ENCODE peak calls at places on chromosome 12, in ten cellular contexts. E is B cell, D is tibial artery, S is H9, Y is ascending aorta, N is lower leg skin, V is WERI-Rb-1, Q is PC-3, P is neural crest cell, R is GM13977. H is an unnamed sample.

GRCh38 chr12:68352067-68352466 is 19.9 kb upstream of the MDM1 start:
- DNase-seq in N (no peak), D (no peak), E (no peak), P (no peak), V (no peak), R (no peak), Q (peak; percentile 44), Y (no peak), S (no peak), H (no peak)

GRCh38 chr12:113351089-113351488 is 7.3 kb upstream of the PLBD2 start:
- DNase-seq in E (no peak), S (no peak), Y (no peak), D (no peak), Q (no peak), P (no peak), N (no peak), R (no peak), V (no peak), H (no peak)

GRCh38 chr12:122138181-122138580 is 35.8 kb downstream of the IL31 start:
- DNase-seq in V (no peak), D (no peak), R (no peak), Q (no peak), P (no peak), E (no peak), N (no peak), Y (no peak), S (no peak), H (no peak)

GRCh38 chr12:42162940-42163339 is 18.3 kb upstream of the GXYLT1 start:
- DNase-seq in N (no peak), Q (no peak), S (no peak), Y (no peak), R (no peak), P (no peak), D (no peak), V (no peak), E (no peak), H (peak; percentile 58)

GRCh38 chr12:124640096-124640495 is 72.7 kb upstream of the NCOR2 start:
- DNase-seq in N (no peak), P (no peak), Q (peak; percentile 78), D (no peak), R (no peak), V (no peak), S (no peak), E (no peak), Y (no peak), H (peak; percentile 76)

GRCh38 chr12:124660846-124661245 is 93.4 kb upstream of the NCOR2 start:
- DNase-seq in D (no peak), R (no peak), Q (no peak), S (no peak), E (no peak), P (no peak), Y (no peak), V (peak; percentile 89), N (no peak), H (no peak)

GRCh38 chr12:57740656-57741412 is 2.3 kb upstream of the AGAP2 start:
- DNase-seq in R (peak; percentile 81), E (peak; percentile 80), P (no peak), V (no peak), D (no peak), Q (no peak), Y (peak; percentile 40), N (peak; percentile 84), S (peak; percentile 37), H (no peak)

GRCh38 chr12:59500915-59501314 is 94.9 kb upstream of the SLC16A7 start:
- DNase-seq in Q (peak; percentile 62), S (no peak), N (no peak), E (no peak), D (no peak), P (no peak), Y (no peak), V (no peak), R (no peak), H (no peak)

GRCh38 chr12:20549115-20549719 is 145.9 kb upstream of the SLCO1C1 start:
- DNase-seq in R (no peak), Y (no peak), D (peak; percentile 41), E (no peak), N (no peak), S (no peak), P (peak; percentile 16), V (peak; percentile 41), Q (peak; percentile 48), H (peak; percentile 86)

GRCh38 chr12:28568709-28569108 is 378.5 kb downstream of the CCDC91 start:
- DNase-seq in D (no peak), N (no peak), S (no peak), E (no peak), Q (no peak), R (no peak), P (no peak), Y (no peak), V (peak; percentile 64), H (no peak)

GRCh38 chr12:97006585-97006984 is 99.5 kb downstream of the NEDD1 start:
- DNase-seq in Q (peak; percentile 29), E (no peak), N (no peak), Y (no peak), P (no peak), V (no peak), D (no peak), R (no peak), S (no peak), H (no peak)

GRCh38 chr12:41402804-41403203 is 214.7 kb downstream of the PDZRN4 start:
- DNase-seq in R (no peak), V (no peak), P (no peak), Y (no peak), E (no peak), N (no peak), D (no peak), S (no peak), Q (peak; percentile 19), H (no peak)

GRCh38 chr12:66598081-66598480 is 80.8 kb downstream of the GRIP1 start:
- DNase-seq in Q (no peak), N (no peak), V (no peak), R (no peak), D (no peak), P (no peak), S (no peak), Y (no peak), E (no peak), H (no peak)

GRCh38 chr12:16573652-16574077 is 32.3 kb downstream of the LMO3 start:
- DNase-seq in S (peak; percentile 64), Q (no peak), R (no peak), E (no peak), P (peak; percentile 20), N (no peak), D (peak; percentile 73), Y (no peak), V (peak; percentile 89), H (peak; percentile 56)

GRCh38 chr12:72679147-72679757 is 407.1 kb downstream of the TRHDE start:
- DNase-seq in E (no peak), D (no peak), Q (no peak), N (no peak), R (no peak), S (no peak), V (no peak), P (no peak), Y (no peak), H (no peak)

DNA sequence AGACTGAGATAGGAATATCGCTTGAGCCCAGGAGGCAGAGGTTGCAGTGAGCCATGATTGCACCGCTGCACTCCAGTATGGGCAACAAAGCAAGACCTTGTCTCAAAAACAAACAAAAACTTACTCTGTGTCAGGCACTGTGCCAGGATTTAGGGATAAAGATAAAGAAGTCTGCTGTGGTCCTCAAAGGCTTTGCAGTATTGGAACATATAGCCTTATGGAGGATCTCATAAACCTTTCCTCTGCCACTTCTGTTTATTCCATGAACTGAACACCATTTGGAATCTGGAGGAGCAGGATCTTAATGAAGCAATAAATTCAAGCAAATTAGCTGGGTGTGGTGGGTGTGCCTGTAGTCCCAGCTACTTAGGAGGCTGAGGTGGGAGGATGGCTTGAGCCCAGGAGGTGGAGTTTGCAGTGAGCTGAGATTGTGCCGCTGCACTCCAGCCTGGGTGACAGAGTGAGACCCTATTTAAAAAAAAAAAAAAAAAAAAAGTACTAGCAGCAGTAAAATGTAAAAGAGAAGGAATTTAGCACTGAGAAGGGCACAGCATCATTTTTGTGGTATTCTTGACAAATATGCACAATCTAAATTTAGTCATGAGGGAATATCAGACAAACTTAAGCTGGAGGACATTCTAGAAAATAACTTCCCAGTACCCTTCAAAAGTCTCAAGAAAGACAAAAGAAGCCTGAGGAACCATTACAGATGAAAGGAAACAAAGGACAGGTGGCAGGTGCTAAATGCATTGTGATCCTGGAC is 27.1 kb downstream of the BMAL2 start:
- DNase-seq in V (no peak), P (no peak), N (no peak), E (no peak), S (no peak), R (no peak), Q (peak; percentile 35), D (no peak), Y (no peak), H (no peak)
- TF ChIP-seq CTCF in V (no peak), P (no peak), N (no peak), E (no peak), S (no peak), R (no peak), Q (no peak), D (no peak), Y (no peak), H (no peak)

GRCh38 chr12:116266220-116266619 is 11.3 kb downstream of the MED13L start:
- DNase-seq in Y (no peak), P (no peak), V (no peak), E (no peak), S (no peak), N (no peak), D (no peak), R (no peak), Q (no peak), H (peak; percentile 25)
- TF ChIP-seq CTCF in Y (no peak), P (no peak), V (peak; percentile 15), E (no peak), S (peak; percentile 49), N (no peak), D (no peak), R (no peak), Q (no peak), H (peak; percentile 16)

DNA sequence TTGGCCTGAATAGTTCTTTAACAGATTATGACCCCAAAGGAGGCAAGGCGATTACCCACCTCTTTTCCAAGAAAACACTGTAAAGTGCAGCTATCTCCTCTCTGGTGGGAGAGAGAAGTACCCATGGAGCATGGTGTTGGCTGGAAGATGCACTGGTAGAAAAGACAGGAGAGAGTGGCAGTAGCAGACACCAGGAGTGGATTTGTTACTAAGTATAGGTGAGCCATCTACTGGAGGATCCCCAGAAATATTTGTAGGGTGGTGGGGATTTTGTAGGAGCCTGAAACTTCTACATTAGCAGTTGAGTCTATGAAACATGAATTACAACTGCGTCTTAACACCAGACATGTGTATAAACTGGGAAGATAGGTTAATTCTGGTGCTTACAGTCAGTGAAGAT is 148.0 kb downstream of the SLC38A4 start:
- DNase-seq in V (no peak), N (no peak), E (no peak), S (no peak), P (no peak), D (no peak), Q (peak; percentile 68), Y (no peak), R (no peak), H (peak; percentile 73)
- TF ChIP-seq CTCF in V (no peak), N (no peak), E (no peak), S (peak; percentile 60), P (peak; percentile 45), D (no peak), Q (peak; percentile 66), Y (no peak), R (no peak), H (peak; percentile 8)

DNA sequence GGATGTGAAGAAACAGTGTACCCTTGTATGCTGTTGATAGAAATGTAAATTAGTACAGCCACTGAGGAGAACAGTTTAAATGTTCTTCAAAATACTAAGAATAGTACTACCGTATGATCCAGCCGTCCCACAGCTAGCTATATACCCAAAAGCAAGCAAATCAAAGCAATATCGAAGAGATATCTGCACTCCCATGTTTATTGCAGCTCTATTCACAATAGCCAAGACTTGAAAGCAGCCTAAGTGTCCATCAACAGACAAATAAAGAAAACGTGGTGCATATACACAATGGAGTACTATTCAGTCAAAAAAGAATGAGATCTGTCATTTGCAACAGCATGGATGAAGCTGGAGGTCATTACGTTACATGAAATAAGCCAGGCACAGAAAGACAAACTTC is 88.5 kb upstream of the SLC38A4 start:
- DNase-seq in Y (no peak), N (no peak), R (no peak), Q (no peak), V (no peak), S (no peak), D (no peak), E (no peak), P (no peak), H (no peak)
- TF ChIP-seq CTCF in Y (no peak), N (no peak), R (no peak), Q (no peak), V (no peak), S (no peak), D (no peak), E (no peak), P (no peak), H (no peak)